ENCODE peak calls at places on chromosomes 4 and X, in four cellular contexts. D is IMR-90; T is activated CD4-positive, alpha-beta T cell treated with anti-CD3 and anti-CD28 coated beads for 24 hours; S is ecto neural progenitor cell. U is an unnamed sample.

GRCh38 chr4:7352486-7352885 is 82.2 kb downstream of the PSAPL1 start:
- DNase-seq in S (no peak), D (no peak), T (no peak), U (peak)

GRCh38 chr4:81214518-81215218 is 354 bp downstream of the PRKG2 start:
- DNase-seq in D (peak), T (no peak), S (peak), U (peak)

GRCh38 chrX:25010784-25011588 is 4.8 kb downstream of the ARX start:
- DNase-seq in T (no peak), D (no peak), S (no peak), U (no peak)

GRCh38 chrX:119885554-119886428 is 9.9 kb upstream of the AKAP14 start:
- DNase-seq in S (no peak), T (no peak), D (peak), U (peak)

GRCh38 chr4:72629540-72629939 is 60.5 kb upstream of the ADAMTS3 start:
- DNase-seq in T (no peak), S (no peak), D (no peak), U (peak)

GRCh38 chr4:101458914-101459313 is 111.6 kb upstream of the PPP3CA start:
- DNase-seq in T (no peak), S (no peak), D (peak), U (no peak)

GRCh38 chrX:143437439-143437838 is 79.8 kb downstream of the SPANXN3 start:
- DNase-seq in T (no peak), D (no peak), S (no peak), U (peak)

GRCh38 chr4:180909279-180909678 is 1333.9 kb upstream of the TENM3 start:
- DNase-seq in T (no peak), D (peak), S (no peak), U (peak)

GRCh38 chr4:30912098-30912719 is 192.0 kb downstream of the PCDH7 start:
- DNase-seq in T (no peak), S (no peak), D (peak), U (no peak)